ENCODE peak calls at places on chromosomes 7 and 10, in six cellular contexts. C, A, Z, G, M and P are unnamed samples.

GRCh38 chr7:140404565-140405080 is 765 bp downstream of the RAB19 start:
- DNase-seq in Z (no peak), M (no peak), A (no peak), G (no peak), C (no peak), P (peak; percentile 22)

GRCh38 chr7:41046778-41047177 is 656.1 kb downstream of the INHBA start:
- DNase-seq in M (no peak), Z (no peak), A (no peak), C (no peak), G (no peak), P (no peak)

GRCh38 chr10:69228151-69228550 is 8.0 kb downstream of the HKDC1 start:
- DNase-seq in M (no peak), A (no peak), G (no peak), Z (no peak), C (no peak), P (no peak)

GRCh38 chr7:83178066-83178465 is 15.4 kb upstream of the PCLO start:
- DNase-seq in G (peak; percentile 16), A (no peak), C (no peak), Z (no peak), M (no peak), P (peak; percentile 71)

GRCh38 chr10:115432188-115432819 is 339.1 kb downstream of the ATRNL1 start:
- DNase-seq in G (peak; percentile 7), A (no peak), C (no peak), M (peak; percentile 3), Z (no peak), P (peak; percentile 23)

GRCh38 chr10:43049081-43049551 is 27.8 kb upstream of the RET start:
- DNase-seq in Z (no peak), A (no peak), G (no peak), M (no peak), C (peak; percentile 30), P (no peak)

GRCh38 chr10:104937528-104937927 is 296.4 kb downstream of the SORCS3 start:
- DNase-seq in G (peak; percentile 36), Z (peak; percentile 58), A (peak; percentile 1), C (no peak), M (no peak), P (peak; percentile 91)

GRCh38 chr10:98920807-98921206 is 314.8 kb downstream of the HPSE2 start:
- DNase-seq in A (no peak), C (no peak), M (no peak), G (peak; percentile 10), Z (no peak), P (no peak)

GRCh38 chr10:76036410-76036940 is 605.1 kb downstream of the LRMDA start:
- DNase-seq in M (peak; percentile 57), Z (peak; percentile 80), C (peak; percentile 86), G (peak; percentile 76), A (no peak), P (peak; percentile 62)

GRCh38 chr7:149741629-149742028 is 31.8 kb downstream of the ZNF467 start:
- DNase-seq in C (no peak), A (no peak), G (no peak), M (peak; percentile 9), Z (peak; percentile 68), P (no peak)

GRCh38 chr10:67288688-67289410 is 363.0 kb downstream of the LRRTM3 start:
- DNase-seq in Z (no peak), M (no peak), C (no peak), G (no peak), A (no peak), P (no peak)

GRCh38 chr10:102660891-102661613 is 16.8 kb downstream of the TRIM8 start:
- DNase-seq in A (no peak), Z (peak; percentile 79), M (no peak), C (peak; percentile 88), G (peak; percentile 71), P (no peak)

GRCh38 chr7:146772581-146772980 is 656.0 kb downstream of the CNTNAP2 start:
- DNase-seq in G (no peak), C (no peak), Z (no peak), M (no peak), A (no peak), P (no peak)

GRCh38 chr10:52517017-52517416 is 202.9 kb downstream of the DKK1 start:
- DNase-seq in G (no peak), Z (no peak), M (no peak), A (no peak), C (no peak), P (no peak)

GRCh38 chr7:131557521-131558385 is 1.3 kb upstream of the PODXL start:
- DNase-seq in M (peak; percentile 64), G (no peak), C (peak; percentile 73), A (no peak), Z (peak; percentile 59), P (no peak)

GRCh38 chr10:133311570-133311969 is 2.9 kb downstream of the ZNF511 start:
- DNase-seq in G (no peak), A (no peak), Z (no peak), M (no peak), C (no peak), P (no peak)

GRCh38 chr7:121302214-121302745 is 26.5 kb upstream of the WNT16 start:
- DNase-seq in M (no peak), C (no peak), G (no peak), A (no peak), Z (no peak), P (no peak)

GRCh38 chr10:82319558-82319957 is 444.6 kb downstream of the NRG3 start:
- DNase-seq in Z (no peak), M (no peak), C (no peak), G (no peak), A (no peak), P (no peak)

GRCh38 chr7:82331234-82331633 is 112.3 kb downstream of the CACNA2D1 start:
- DNase-seq in G (no peak), C (no peak), M (no peak), A (no peak), Z (no peak), P (no peak)

GRCh38 chr7:101542527-101543241 is 86.4 kb downstream of the MYL10 start:
- DNase-seq in C (peak; percentile 68), M (peak; percentile 48), G (peak; percentile 49), Z (peak; percentile 87), A (no peak), P (peak; percentile 24)

GRCh38 chr10:69759641-69760040 is 42.1 kb upstream of the COL13A1 start:
- DNase-seq in Z (no peak), M (no peak), G (no peak), C (no peak), A (no peak), P (no peak)

GRCh38 chr10:108787932-108788331 is 1135.4 kb downstream of the XPNPEP1 start:
- DNase-seq in G (peak; percentile 10), Z (no peak), M (no peak), A (no peak), C (no peak), P (no peak)

GRCh38 chr10:92990615-92991014 is 70.0 kb upstream of the CYP26C1 start:
- DNase-seq in Z (no peak), A (no peak), C (no peak), M (peak; percentile 36), G (no peak), P (no peak)

GRCh38 chr10:29130190-29130673 is 158.6 kb upstream of the LYZL1 start:
- DNase-seq in A (no peak), Z (peak; percentile 10), C (no peak), M (peak; percentile 31), G (peak; percentile 65), P (no peak)

DNA sequence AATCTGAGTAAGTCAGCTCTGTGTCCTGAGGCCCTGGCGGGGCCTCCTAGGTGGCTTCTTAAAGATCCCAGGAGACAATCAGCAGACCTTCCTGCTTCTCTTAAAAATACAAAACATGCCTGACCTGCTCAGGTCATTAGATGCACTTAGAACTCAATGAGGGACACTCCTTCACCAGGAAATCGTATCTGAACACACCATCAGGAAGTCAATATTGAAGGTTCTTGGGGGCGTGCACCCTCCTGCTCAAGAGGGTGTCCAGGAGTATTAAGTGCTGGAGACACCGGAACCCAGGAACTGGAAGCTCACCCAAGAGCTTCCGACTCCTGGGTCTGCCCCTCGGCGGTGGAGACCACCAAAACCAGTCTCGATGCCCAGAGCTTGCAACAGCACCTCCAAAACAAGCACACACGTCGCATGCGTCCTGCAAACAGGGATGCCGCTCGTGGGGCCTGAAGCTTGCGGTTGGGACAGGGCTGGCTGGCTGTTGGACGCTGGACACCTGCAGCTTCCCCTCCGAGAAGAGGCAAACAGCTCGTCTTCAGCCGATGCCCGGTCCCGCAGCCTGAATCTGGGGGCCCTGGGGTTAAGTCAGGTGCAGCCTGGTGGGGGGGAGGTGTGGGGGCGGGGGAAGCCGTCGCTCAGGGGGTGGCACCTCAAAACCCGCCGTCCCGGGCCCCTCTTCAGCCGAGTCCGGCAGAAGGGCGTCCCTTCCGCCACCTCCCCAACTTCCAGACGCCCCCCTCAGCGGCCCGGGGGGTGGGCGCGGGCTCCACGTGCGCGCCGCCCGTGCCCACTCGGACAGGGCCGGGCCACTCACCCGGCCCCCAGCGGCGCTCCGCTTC is 722 bp downstream of the RAPGEF5 start:
- DNase-seq in G (no peak), A (no peak), M (peak; percentile 15), Z (peak; percentile 42), C (no peak), P (no peak)
- H3K4me3 ChIP-seq in G (no peak overlapping the region), A (peak overlapping the region; percentile 1), M (peak overlapping the region; percentile 26), Z (peak overlapping the region; percentile 83), C (peak overlapping the region; percentile 62), P (peak overlapping the region; percentile 30)

DNA sequence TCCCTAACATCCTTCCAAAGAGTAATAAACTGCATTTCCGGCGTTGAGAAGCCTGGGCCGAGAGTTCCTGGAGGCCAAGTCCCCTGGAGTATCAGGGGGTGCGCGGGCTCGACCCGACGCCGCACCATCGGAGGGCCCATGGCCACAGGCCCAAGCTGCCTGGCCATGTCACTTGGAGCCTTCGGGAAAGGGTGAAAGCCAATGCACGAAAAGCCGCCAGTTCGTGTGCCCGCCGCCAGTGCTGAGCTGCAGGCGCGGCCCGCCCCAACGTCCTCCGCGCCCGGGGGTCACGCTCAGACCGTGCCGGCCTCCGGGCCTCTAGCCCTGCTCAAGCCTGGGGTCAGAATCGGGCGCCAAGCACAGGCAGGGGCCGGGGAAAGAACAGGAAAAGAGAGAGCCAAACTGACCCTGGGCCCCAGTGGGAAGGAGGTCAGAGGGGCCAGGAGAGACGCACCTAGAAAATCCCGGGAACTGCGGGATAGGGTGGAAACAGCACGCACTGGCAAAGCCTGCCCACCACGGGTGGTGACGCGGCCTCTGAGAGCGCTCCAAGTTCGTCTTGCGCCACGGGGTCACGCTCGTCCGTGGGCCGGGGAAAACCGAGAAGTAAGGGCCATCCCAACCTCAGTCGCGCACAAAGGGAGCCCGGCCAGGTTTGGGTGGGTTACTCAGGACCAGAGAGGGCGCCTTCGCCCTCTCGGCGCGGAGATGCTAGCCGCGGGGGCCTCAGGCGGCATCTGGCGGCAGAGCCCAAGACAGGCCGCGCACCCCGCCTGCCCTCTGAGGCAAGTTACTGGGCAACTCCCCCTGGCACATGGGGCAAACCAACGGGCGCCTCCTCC is 4.2 kb upstream of the EBF3 start:
- DNase-seq in G (no peak), Z (no peak), C (no peak), A (no peak), M (no peak), P (no peak)
- TF ChIP-seq CTCF in G (no peak), Z (no peak), C (no peak), A (no peak), M (no peak), P (no peak)

DNA sequence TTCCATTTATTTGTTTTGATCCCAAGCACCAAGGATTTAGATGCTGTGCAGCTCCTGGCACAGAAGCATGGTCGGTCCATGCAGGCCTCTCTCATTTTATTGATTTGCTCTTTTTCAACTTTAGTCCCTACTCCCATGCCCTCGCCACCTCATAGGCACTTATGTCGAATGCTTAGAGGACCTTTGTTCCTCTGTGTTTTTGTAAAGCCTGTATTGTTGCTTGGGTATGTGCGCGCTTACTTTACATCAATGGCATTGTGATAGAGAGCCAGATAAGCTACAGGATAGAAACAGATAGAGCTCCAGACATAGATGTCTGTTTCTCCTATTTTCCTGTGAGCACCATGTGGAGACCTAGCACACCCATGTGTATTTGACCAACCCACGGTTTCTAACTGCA is 225.0 kb downstream of the PAXIP1 start:
- DNase-seq in C (no peak), A (no peak), G (no peak), M (no peak), Z (no peak), P (no peak)
- H3K4me3 ChIP-seq in C (no peak overlapping the region), A (no peak overlapping the region), G (no peak overlapping the region), M (no peak overlapping the region), Z (no peak overlapping the region), P (no peak overlapping the region)

GRCh38 chr7:13414661-13415105 is 574.8 kb downstream of the ETV1 start:
- DNase-seq in Z (peak; percentile 8), C (no peak), G (no peak), M (no peak), A (no peak), P (peak; percentile 64)
- TF ChIP-seq CTCF in Z (no peak), C (no peak), G (no peak), M (no peak), A (no peak), P (no peak)